ENCODE peak calls at places on chromosome 1, in six cellular contexts. One of them, this sample, is unnamed.

GRCh38 chr1:107689157-107689556 is 275.8 kb downstream of the VAV3 start:
- DNase-seq in GM04504: no peak
- DNase-seq in hippocampal formation: no peak
- DNase-seq in left ventricle myocardium superior: no peak
- DNase-seq in GM23338: peak
- DNase-seq in stimulated activated CD8-positive, alpha-beta memory T cell treated with anti-CD3 and anti-CD28 coated beads, Interleukin-2, amount 100 ng/mL, for 1 hour: no peak
- DNase-seq in this sample: no peak

GRCh38 chr1:55400560-55400959 is 185.4 kb upstream of the USP24 start:
- DNase-seq in GM04504: peak
- DNase-seq in hippocampal formation: no peak
- DNase-seq in left ventricle myocardium superior: no peak
- DNase-seq in GM23338: no peak
- DNase-seq in stimulated activated CD8-positive, alpha-beta memory T cell treated with anti-CD3 and anti-CD28 coated beads, Interleukin-2, amount 100 ng/mL, for 1 hour: no peak
- DNase-seq in this sample: no peak

GRCh38 chr1:225418598-225418997 is 9.2 kb downstream of the LBR start:
- DNase-seq in GM04504: no peak
- DNase-seq in hippocampal formation: no peak
- DNase-seq in left ventricle myocardium superior: no peak
- DNase-seq in GM23338: no peak
- DNase-seq in stimulated activated CD8-positive, alpha-beta memory T cell treated with anti-CD3 and anti-CD28 coated beads, Interleukin-2, amount 100 ng/mL, for 1 hour: no peak
- DNase-seq in this sample: no peak

GRCh38 chr1:165828103-165828558 is 717 bp downstream of the UCK2 start:
- DNase-seq in GM04504: no peak
- DNase-seq in hippocampal formation: peak
- DNase-seq in left ventricle myocardium superior: peak
- DNase-seq in GM23338: peak
- DNase-seq in stimulated activated CD8-positive, alpha-beta memory T cell treated with anti-CD3 and anti-CD28 coated beads, Interleukin-2, amount 100 ng/mL, for 1 hour: no peak
- DNase-seq in this sample: peak

GRCh38 chr1:3393987-3394920 is 60.2 kb upstream of the ARHGEF16 start:
- DNase-seq in GM04504: no peak
- DNase-seq in hippocampal formation: peak
- DNase-seq in left ventricle myocardium superior: no peak
- DNase-seq in GM23338: peak
- DNase-seq in stimulated activated CD8-positive, alpha-beta memory T cell treated with anti-CD3 and anti-CD28 coated beads, Interleukin-2, amount 100 ng/mL, for 1 hour: no peak
- DNase-seq in this sample: no peak

GRCh38 chr1:115266729-115267421 is 71.2 kb downstream of the NGF start:
- DNase-seq in GM04504: no peak
- DNase-seq in hippocampal formation: no peak
- DNase-seq in left ventricle myocardium superior: peak
- DNase-seq in GM23338: no peak
- DNase-seq in stimulated activated CD8-positive, alpha-beta memory T cell treated with anti-CD3 and anti-CD28 coated beads, Interleukin-2, amount 100 ng/mL, for 1 hour: no peak
- DNase-seq in this sample: no peak

GRCh38 chr1:100145116-100145515 is 12.2 kb downstream of the TRMT13 start:
- DNase-seq in GM04504: no peak
- DNase-seq in hippocampal formation: no peak
- DNase-seq in left ventricle myocardium superior: no peak
- DNase-seq in GM23338: no peak
- DNase-seq in stimulated activated CD8-positive, alpha-beta memory T cell treated with anti-CD3 and anti-CD28 coated beads, Interleukin-2, amount 100 ng/mL, for 1 hour: no peak
- DNase-seq in this sample: no peak

GRCh38 chr1:43273708-43274107 is 3.9 kb downstream of the TMEM125 start:
- DNase-seq in GM04504: no peak
- DNase-seq in hippocampal formation: no peak
- DNase-seq in left ventricle myocardium superior: no peak
- DNase-seq in GM23338: no peak
- DNase-seq in stimulated activated CD8-positive, alpha-beta memory T cell treated with anti-CD3 and anti-CD28 coated beads, Interleukin-2, amount 100 ng/mL, for 1 hour: no peak
- DNase-seq in this sample: no peak

This sample was measured in central memory CD8-positive, alpha-beta T cell.